ENCODE peak calls at places on chromosomes 3 and 15, in four cellular contexts. O is Calu3, V is cardiac muscle cell, F is natural killer cell. S is an unnamed sample.
A peak's percentile ranks its signal among the peaks of the same experiment; 100 is the strongest.

GRCh38 chr3:38477839-38478450 is 18.2 kb upstream of the EXOG start:
- DNase-seq in O (no peak), V (no peak), F (no peak), S (no peak)

GRCh38 chr3:56197991-56198390 is 270.3 kb downstream of the ERC2 start:
- DNase-seq in O (no peak), V (no peak), F (no peak), S (no peak)

GRCh38 chr3:140035856-140036255 is 100.9 kb downstream of the CLSTN2 start:
- DNase-seq in O (no peak), V (no peak), F (no peak), S (no peak)

GRCh38 chr3:165464736-165465135 is 268.6 kb upstream of the SLITRK3 start:
- DNase-seq in O (no peak), V (peak; percentile 20), F (no peak), S (no peak)

GRCh38 chr3:43413676-43414368 is 127.5 kb downstream of the SNRK start:
- DNase-seq in O (no peak), V (peak; percentile 21), F (no peak), S (no peak)

GRCh38 chr3:66449411-66449931 is 51.4 kb downstream of the LRIG1 start:
- DNase-seq in O (no peak), V (peak; percentile 38), F (no peak), S (no peak)

GRCh38 chr3:45966371-45966780 is 23.1 kb downstream of the CXCR6 start:
- DNase-seq in O (no peak), V (no peak), F (no peak), S (no peak)

GRCh38 chr3:194070220-194070633 is 65.7 kb upstream of the HES1 start:
- DNase-seq in O (no peak), V (no peak), F (no peak), S (no peak)

GRCh38 chr3:194575484-194576210 is 57.6 kb downstream of the TMEM44 start:
- DNase-seq in O (peak; percentile 17), V (peak; percentile 98), F (no peak), S (no peak)

GRCh38 chr3:15633766-15634588 is 32.4 kb downstream of the BTD start:
- DNase-seq in O (no peak), V (no peak), F (no peak), S (no peak)

GRCh38 chr3:127734754-127735473 is 62.2 kb downstream of the ABTB1 start:
- DNase-seq in O (no peak), V (peak; percentile 98), F (no peak), S (no peak)

GRCh38 chr3:13027154-13027553 is 46.1 kb downstream of the IQSEC1 start:
- DNase-seq in O (no peak), V (no peak), F (no peak), S (no peak)

GRCh38 chr3:112395166-112395894 is 62.4 kb downstream of the CD200 start:
- DNase-seq in O (no peak), V (no peak), F (no peak), S (no peak)

GRCh38 chr15:57379487-57379886 is 3.2 kb downstream of the CGNL1 start:
- DNase-seq in O (no peak), V (no peak), F (no peak), S (no peak)

GRCh38 chr15:46131876-46132275 is 497.0 kb downstream of the SQOR start:
- DNase-seq in O (no peak), V (no peak), F (no peak), S (no peak)

GRCh38 chr15:41878355-41878699 is 15.5 kb downstream of the SPTBN5 start:
- DNase-seq in O (no peak), V (no peak), F (no peak), S (no peak)

GRCh38 chr15:71526061-71526460 is 284.3 kb upstream of the NR2E3 start:
- DNase-seq in O (peak; percentile 9), V (peak; percentile 15), F (no peak), S (no peak)

GRCh38 chr3:17041009-17041408 is 156.3 kb downstream of the PLCL2 start:
- DNase-seq in O (no peak), V (no peak), F (no peak), S (no peak)

GRCh38 chr3:15634671-15635661 is 33.4 kb downstream of the BTD start:
- DNase-seq in O (no peak), V (peak; percentile 88), F (no peak), S (no peak)

GRCh38 chr15:71447328-71448250 is 332.3 kb downstream of the THSD4 start:
- DNase-seq in O (peak; percentile 60), V (no peak), F (no peak), S (no peak)

GRCh38 chr3:188262913-188263683 is 109.1 kb downstream of the LPP start:
- DNase-seq in O (no peak), V (peak; percentile 55), F (no peak), S (no peak)

GRCh38 chr15:51869074-51869425 is 39.6 kb downstream of the TMOD3 start:
- DNase-seq in O (peak; percentile 3), V (peak; percentile 68), F (no peak), S (no peak)

GRCh38 chr15:76057332-76058000 is 2.3 kb upstream of the TMEM266 start:
- DNase-seq in O (peak; percentile 57), V (peak; percentile 57), F (no peak), S (no peak)

GRCh38 chr15:69760263-69760855 is 307.7 kb downstream of the RPLP1 start:
- DNase-seq in O (no peak), V (peak; percentile 88), F (no peak), S (no peak)

GRCh38 chr3:63908081-63908736 is 4.0 kb downstream of the SCAANT1 start:
- DNase-seq in O (no peak), V (peak; percentile 59), F (no peak), S (no peak)

GRCh38 chr15:65077981-65078352 is 1.4 kb downstream of the KBTBD13 start:
- DNase-seq in O (peak; percentile 84), V (peak; percentile 75), F (no peak), S (no peak)
- TF ChIP-seq CTCF in O (peak; percentile 73), V (peak; percentile 69), F (peak; percentile 16), S (peak; percentile 62)

GRCh38 chr15:68538291-68538690 is 40.5 kb upstream of the CORO2B start:
- DNase-seq in O (no peak), V (no peak), F (no peak), S (no peak)
- TF ChIP-seq CTCF in O (no peak), V (no peak), F (no peak), S (no peak)

GRCh38 chr3:115836944-115837343 is 213.6 kb downstream of the GAP43 start:
- DNase-seq in O (no peak), V (peak; percentile 47), F (no peak), S (no peak)
- TF ChIP-seq CTCF in O (no peak), V (peak; percentile 77), F (peak; percentile 49), S (peak; percentile 77)

DNA sequence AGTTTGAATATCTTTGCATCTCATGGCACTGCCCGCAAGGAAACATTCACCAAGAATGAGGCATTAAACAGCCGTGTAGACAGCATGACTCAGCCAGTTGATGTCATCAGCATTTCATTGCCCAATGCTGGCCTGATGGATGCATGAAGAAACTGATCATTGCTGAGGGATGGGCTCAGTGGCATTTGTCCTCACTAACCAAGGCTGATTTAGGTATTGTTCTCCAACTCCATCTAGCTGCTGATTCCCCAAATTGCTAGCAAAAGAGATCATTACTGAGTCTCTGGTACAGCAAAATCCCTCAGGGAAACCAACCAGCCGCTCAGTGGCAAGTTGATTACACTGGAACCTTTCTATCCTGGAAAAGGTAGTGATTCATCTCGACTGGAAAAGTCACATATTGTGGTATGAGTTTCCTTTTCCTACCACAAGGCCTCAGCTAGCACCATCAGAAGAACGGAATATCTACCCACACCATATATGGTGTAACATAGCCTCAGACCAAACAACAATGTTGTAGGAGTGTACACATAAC is 186.5 kb upstream of the GAP43 start:
- DNase-seq in O (peak; percentile 30), V (peak; percentile 95), F (no peak), S (no peak)
- TF ChIP-seq CTCF in O (peak; percentile 13), V (peak; percentile 56), F (no peak), S (no peak)

GRCh38 chr15:73283341-73283962 is 85.3 kb downstream of the HCN4 start:
- DNase-seq in O (no peak), V (no peak), F (no peak), S (no peak)

GRCh38 chr15:73286356-73286755 is 82.4 kb downstream of the HCN4 start:
- DNase-seq in O (no peak), V (peak; percentile 14), F (no peak), S (no peak)

GRCh38 chr15:73287019-73287418 is 81.7 kb downstream of the HCN4 start:
- DNase-seq in O (no peak), V (no peak), F (no peak), S (no peak)

GRCh38 chr15:73282567-73283200 is 86.1 kb downstream of the HCN4 start:
- DNase-seq in O (no peak), V (no peak), F (no peak), S (no peak)

GRCh38 chr15:73284073-73284472 is 84.7 kb downstream of the HCN4 start:
- DNase-seq in O (no peak), V (peak; percentile 26), F (no peak), S (no peak)
- TF ChIP-seq CTCF in O (no peak), V (peak; percentile 16), F (no peak), S (peak; percentile 40)

DNA sequence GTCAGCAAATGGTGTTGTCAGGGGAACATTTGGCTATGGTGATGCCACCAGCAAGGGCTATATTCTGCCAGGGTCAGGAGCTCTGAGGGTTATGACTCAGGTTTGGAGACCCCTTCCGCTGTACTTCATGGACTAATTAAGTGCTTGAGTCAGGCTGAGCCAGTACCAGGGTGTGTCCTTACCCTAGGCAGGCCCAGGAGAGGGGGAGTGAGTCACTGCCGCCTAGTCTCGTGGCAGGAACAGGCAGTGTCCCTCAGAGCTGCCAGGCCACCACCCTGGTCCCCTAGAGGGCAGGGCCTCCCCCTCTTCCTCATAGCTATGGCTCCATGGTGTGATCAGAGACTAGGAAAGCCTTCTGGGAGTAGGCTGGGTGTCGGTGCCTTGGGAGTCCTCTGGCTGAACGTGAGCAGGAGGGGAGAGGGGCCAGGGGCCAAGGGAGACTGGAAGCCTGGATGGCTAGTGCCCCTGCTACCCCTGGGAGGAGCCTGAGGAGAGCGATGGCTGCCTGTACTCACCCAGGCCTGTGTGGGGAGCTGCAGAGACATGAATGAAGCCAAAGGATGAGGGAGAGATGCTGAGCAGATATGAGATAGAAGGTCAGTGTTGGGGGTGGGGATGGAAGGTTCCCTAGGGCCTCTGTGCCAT is 10.6 kb downstream of the MAPKAPK3 start:
- DNase-seq in O (peak; percentile 85), V (peak; percentile 35), F (no peak), S (no peak)
- TF ChIP-seq CTCF in O (no peak), V (peak; percentile 44), F (no peak), S (peak; percentile 45)

S was measured in type B pancreatic cell.